ENCODE peak calls at places on chromosome 12, in four cellular contexts. R is AG04450, H is psoas muscle, J is ovary. O is an unnamed sample. For H3K27me3, the result is how much of the 10 kb centered on the place peaks cover.

GRCh38 chr12:68667896-68668295 is 18.9 kb upstream of the NUP107 start:
- DNase-seq in R (no peak), H (no peak), J (no peak), O (no peak)

GRCh38 chr12:116415408-116416108 is 138.1 kb upstream of the MED13L start:
- DNase-seq in R (no peak), H (no peak), J (no peak), O (no peak)

GRCh38 chr12:9751204-9752144 is 9.2 kb downstream of the CD69 start:
- DNase-seq in R (no peak), H (no peak), J (no peak), O (no peak)

GRCh38 chr12:71503579-71504470 is 64.2 kb downstream of the LGR5 start:
- DNase-seq in R (no peak), H (no peak), J (no peak), O (no peak)

GRCh38 chr12:16043480-16043879 is 132.3 kb downstream of the DERA start:
- DNase-seq in R (no peak), H (no peak), J (no peak), O (no peak)

GRCh38 chr12:117334855-117335587 is 26.4 kb downstream of the NOS1 start:
- DNase-seq in R (no peak), H (no peak), J (no peak), O (no peak)

GRCh38 chr12:53700567-53700966 is 24.7 kb upstream of the ATP5MC2 start:
- DNase-seq in R (no peak), H (no peak), J (no peak), O (no peak)

GRCh38 chr12:33690562-33690961 is 250.9 kb upstream of the SYT10 start:
- DNase-seq in R (no peak), H (no peak), J (no peak), O (no peak)

GRCh38 chr12:52628111-52628507 is 9.8 kb upstream of the KRT73 start:
- DNase-seq in R (no peak), H (no peak), J (no peak), O (no peak)

GRCh38 chr12:57340104-57340503 is 89.1 kb upstream of the STAC3 start:
- DNase-seq in R (peak), H (peak), J (peak), O (no peak)

GRCh38 chr12:54352891-54353874 is 11.1 kb downstream of the GPR84 start:
- DNase-seq in R (no peak), H (no peak), J (peak), O (no peak)

GRCh38 chr12:108995370-108995992 is 25.4 kb downstream of the SVOP start:
- DNase-seq in R (no peak), H (no peak), J (no peak), O (no peak)

GRCh38 chr12:8860165-8860961 is 37.9 kb downstream of the A2ML1 start:
- DNase-seq in R (no peak), H (peak), J (peak), O (no peak)

GRCh38 chr12:97167598-97167997 is 260.5 kb downstream of the NEDD1 start:
- DNase-seq in R (no peak), H (no peak), J (no peak), O (no peak)

GRCh38 chr12:16606201-16606849 is 363 bp upstream of the LMO3 start:
- DNase-seq in R (no peak), H (peak), J (peak), O (peak)

GRCh38 chr12:94990222-94990621 is 13.3 kb downstream of the NDUFA12 start:
- DNase-seq in R (no peak), H (no peak), J (no peak), O (no peak)

GRCh38 chr12:27899151-27899661 is 73.3 kb downstream of the PTHLH start:
- DNase-seq in R (peak), H (no peak), J (no peak), O (no peak)

GRCh38 chr12:5479761-5480160 is 47.9 kb downstream of the NTF3 start:
- DNase-seq in R (no peak), H (no peak), J (no peak), O (no peak)

GRCh38 chr12:92784356-92784755 is 81.6 kb downstream of the PLEKHG7 start:
- DNase-seq in R (no peak), H (no peak), J (no peak), O (no peak)

GRCh38 chr12:27772328-27773049 is 7.5 kb upstream of the KLHL42 start:
- DNase-seq in R (no peak), H (no peak), J (no peak), O (no peak)

GRCh38 chr12:43776498-43776897 is 17.7 kb downstream of the IRAK4 start:
- DNase-seq in R (no peak), H (no peak), J (no peak), O (no peak)

GRCh38 chr12:56581418-56582145 is 48.5 kb downstream of the BAZ2A start:
- DNase-seq in R (no peak), H (no peak), J (peak), O (no peak)

GRCh38 chr12:66693901-66694513 is 15.1 kb upstream of the GRIP1 start:
- DNase-seq in R (peak), H (no peak), J (no peak), O (no peak)

GRCh38 chr12:24909667-24910066 is 39.2 kb downstream of the BCAT1 start:
- DNase-seq in R (peak), H (no peak), J (peak), O (no peak)

GRCh38 chr12:59649203-59649602 is 53.4 kb downstream of the SLC16A7 start:
- DNase-seq in R (no peak), H (no peak), J (no peak), O (no peak)

GRCh38 chr12:11555743-11556625 is 93.5 kb upstream of the ETV6 start:
- DNase-seq in R (no peak), H (no peak), J (no peak), O (no peak)

GRCh38 chr12:26821212-26821701 is 11.7 kb downstream of the ITPR2 start:
- DNase-seq in R (no peak), H (no peak), J (no peak), O (no peak)

GRCh38 chr12:24561411-24561871 is 387.5 kb downstream of the BCAT1 start:
- DNase-seq in R (no peak), H (no peak), J (no peak), O (no peak)

GRCh38 chr12:114272071-114272470 is 133.9 kb downstream of the TBX5 start:
- DNase-seq in R (no peak), H (no peak), J (no peak), O (no peak)

GRCh38 chr12:1873531-1874149 is 44.8 kb downstream of the CACNA2D4 start:
- DNase-seq in R (no peak), H (no peak), J (no peak), O (no peak)

GRCh38 chr12:55935742-55936151 is 4.8 kb downstream of the DGKA start:
- DNase-seq in R (no peak), H (peak), J (peak), O (peak)

GRCh38 chr12:14777271-14777670 is 26.0 kb downstream of the WBP11 start:
- DNase-seq in R (no peak), H (no peak), J (no peak), O (no peak)

GRCh38 chr12:39186744-39187143 is 256.2 kb downstream of the KIF21A start:
- DNase-seq in R (no peak), H (no peak), J (no peak), O (no peak)

GRCh38 chr12:48883305-48884171 is 17.9 kb upstream of the RND1 start:
- DNase-seq in R (no peak), H (no peak), J (no peak), O (no peak)

GRCh38 chr12:107374136-107374535 is 280.8 kb upstream of the CRY1 start:
- DNase-seq in R (no peak), H (no peak), J (no peak), O (no peak)

GRCh38 chr12:89707992-89708792 is 446 bp downstream of the ATP2B1 start:
- DNase-seq in R (no peak), H (peak), J (peak), O (peak)
- H3K27ac ChIP-seq in R (peak), H (peak), J (peak), O (peak)

GRCh38 chr12:22173154-22173553 is 127.1 kb downstream of the CMAS start:
- DNase-seq in R (no peak), H (no peak), J (no peak), O (no peak)
- TF ChIP-seq CTCF in R (no peak), H (no peak), J (no peak), O (no peak)

GRCh38 chr12:13178568-13179158 is 17.9 kb upstream of the EMP1 start:
- DNase-seq in R (no peak), H (peak), J (peak), O (no peak)
- H3K27me3 ChIP-seq in R (under half), H (under half), J (under half), O (under half)

GRCh38 chr12:50102648-50103309 is 1.0 kb upstream of the GPD1 start:
- DNase-seq in R (no peak), H (peak), J (no peak), O (peak)
- H3K27ac ChIP-seq in R (no peak), H (peak), J (peak), O (no peak)

DNA sequence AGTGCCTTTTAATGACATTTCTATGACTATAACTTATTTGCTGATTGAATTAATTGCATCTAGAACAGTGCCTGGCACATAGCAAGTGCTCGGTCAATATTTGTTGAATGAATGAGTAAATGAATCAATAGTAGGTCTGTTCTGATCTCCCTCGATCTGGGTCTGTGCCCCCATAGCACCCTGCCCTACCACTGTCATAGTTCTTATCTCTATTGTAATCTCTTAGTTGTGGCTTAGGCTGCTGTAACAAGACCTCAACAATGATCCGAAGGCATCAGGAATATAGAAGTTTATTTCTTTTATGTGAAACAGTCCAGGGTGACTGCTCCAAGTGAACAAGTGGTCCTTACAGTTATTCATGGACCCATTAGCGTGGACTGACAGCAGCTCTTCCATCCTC is 44.0 kb upstream of the RPH3A start:
- DNase-seq in R (no peak), H (no peak), J (no peak), O (no peak)
- TF ChIP-seq CTCF in R (no peak), H (no peak), J (no peak), O (no peak)

O was measured in upper lobe of right lung.